ENCODE peak calls at places on chromosome 19, in five cellular contexts. Q is body of pancreas, F is psoas muscle, Z is ascending aorta, M is HCT116. A is an unnamed sample.

GRCh38 chr19:7242601-7243258 is 51.5 kb downstream of the INSR start:
- DNase-seq in Q (no peak), F (no peak), Z (no peak), M (no peak), A (no peak)

GRCh38 chr19:17797397-17798201 is 2.7 kb downstream of the B3GNT3 start:
- DNase-seq in Q (peak), F (no peak), Z (no peak), M (peak), A (no peak)

GRCh38 chr19:13225085-13225484 is 74.9 kb downstream of the IER2 start:
- DNase-seq in Q (no peak), F (no peak), Z (no peak), M (no peak), A (no peak)

GRCh38 chr19:1495051-1495798 is 4.2 kb downstream of the REEP6 start:
- DNase-seq in Q (no peak), F (no peak), Z (no peak), M (no peak), A (no peak)

GRCh38 chr19:15249912-15250634 is 17.8 kb upstream of the EPHX3 start:
- DNase-seq in Q (peak), F (peak), Z (no peak), M (no peak), A (no peak)

GRCh38 chr19:1860133-1860775 is 3.1 kb downstream of the KLF16 start:
- DNase-seq in Q (peak), F (no peak), Z (no peak), M (no peak), A (peak)

GRCh38 chr19:3175761-3176714 is 2.5 kb upstream of the S1PR4 start:
- DNase-seq in Q (peak), F (no peak), Z (no peak), M (peak), A (no peak)

GRCh38 chr19:1069009-1069779 is 2.2 kb downstream of the ARHGAP45 start:
- DNase-seq in Q (peak), F (peak), Z (peak), M (no peak), A (no peak)

GRCh38 chr19:55340144-55340783 is 588 bp downstream of the KMT5C start:
- DNase-seq in Q (peak), F (no peak), Z (no peak), M (no peak), A (no peak)

GRCh38 chr19:43778651-43779050 is 2.1 kb downstream of the KCNN4 start:
- DNase-seq in Q (no peak), F (no peak), Z (no peak), M (no peak), A (no peak)

GRCh38 chr19:13172335-13173128 is 22.3 kb downstream of the IER2 start:
- DNase-seq in Q (peak), F (peak), Z (peak), M (no peak), A (peak)

GRCh38 chr19:1847684-1848398 is 442 bp downstream of the REXO1 start:
- DNase-seq in Q (no peak), F (no peak), Z (no peak), M (no peak), A (no peak)

GRCh38 chr19:13807421-13808021 is 12.3 kb downstream of the ZSWIM4 start:
- DNase-seq in Q (no peak), F (no peak), Z (no peak), M (no peak), A (no peak)

GRCh38 chr19:10339380-10339960 is at the start of gene ICAM3:
- DNase-seq in Q (peak), F (no peak), Z (no peak), M (no peak), A (no peak)

GRCh38 chr19:12546903-12547302 is 4.4 kb downstream of the ZNF564 start:
- DNase-seq in Q (no peak), F (no peak), Z (no peak), M (no peak), A (no peak)

GRCh38 chr19:45070861-45071544 is 5.3 kb downstream of the ZNF296 start:
- DNase-seq in Q (no peak), F (no peak), Z (no peak), M (no peak), A (no peak)

GRCh38 chr19:44657211-44657921 is 13.7 kb downstream of the PVR start:
- DNase-seq in Q (peak), F (peak), Z (no peak), M (no peak), A (no peak)

GRCh38 chr19:13830761-13831481 is 35.7 kb downstream of the ZSWIM4 start:
- DNase-seq in Q (no peak), F (no peak), Z (no peak), M (no peak), A (no peak)

GRCh38 chr19:54470991-54471782 is 1.9 kb downstream of the CDC42EP5 start:
- DNase-seq in Q (peak), F (peak), Z (no peak), M (no peak), A (peak)

GRCh38 chr19:56111601-56112312 is 9.3 kb downstream of the ZNF787 start:
- DNase-seq in Q (peak), F (peak), Z (no peak), M (no peak), A (peak)

GRCh38 chr19:11137542-11138384 is 17.8 kb downstream of the SPC24 start:
- DNase-seq in Q (peak), F (peak), Z (peak), M (no peak), A (peak)

GRCh38 chr19:56369886-56370676 is 23.3 kb downstream of the ZNF582 start:
- DNase-seq in Q (no peak), F (no peak), Z (no peak), M (no peak), A (no peak)

GRCh38 chr19:3367572-3368440 is 1.4 kb downstream of the NFIC start:
- DNase-seq in Q (no peak), F (peak), Z (no peak), M (no peak), A (no peak)

GRCh38 chr19:37973666-37974065 is 66.7 kb downstream of the SIPA1L3 start:
- DNase-seq in Q (no peak), F (no peak), Z (no peak), M (no peak), A (no peak)

GRCh38 chr19:751501-752341 is 809 bp downstream of the MISP start:
- DNase-seq in Q (peak), F (no peak), Z (no peak), M (no peak), A (no peak)

GRCh38 chr19:11821474-11821873 is 7.4 kb downstream of the ZNF440 start:
- DNase-seq in Q (no peak), F (no peak), Z (no peak), M (no peak), A (no peak)

GRCh38 chr19:40691421-40692211 is 1.2 kb upstream of the NUMBL start:
- DNase-seq in Q (peak), F (peak), Z (no peak), M (no peak), A (no peak)

GRCh38 chr19:18633321-18633720 is 3.5 kb upstream of the KLHL26 start:
- DNase-seq in Q (peak), F (no peak), Z (no peak), M (no peak), A (no peak)

GRCh38 chr19:10389863-10390262 is 9.5 kb upstream of the TYK2 start:
- DNase-seq in Q (no peak), F (no peak), Z (no peak), M (no peak), A (no peak)

GRCh38 chr19:45451181-45451849 is 16.5 kb upstream of the FOSB start:
- DNase-seq in Q (peak), F (peak), Z (no peak), M (no peak), A (peak)

GRCh38 chr19:11418518-11419506 is at the start of gene RGL3:
- DNase-seq in Q (peak), F (peak), Z (no peak), M (no peak), A (no peak)

GRCh38 chr19:34432797-34433196 is 4.6 kb downstream of the UBA2 start:
- DNase-seq in Q (no peak), F (no peak), Z (peak), M (no peak), A (no peak)

GRCh38 chr19:4682417-4683200 is 12.5 kb upstream of the MYDGF start:
- DNase-seq in Q (no peak), F (peak), Z (no peak), M (no peak), A (no peak)

GRCh38 chr19:4676955-4677731 is 7.0 kb upstream of the MYDGF start:
- DNase-seq in Q (peak), F (peak), Z (no peak), M (peak), A (no peak)

GRCh38 chr19:4675346-4675745 is 5.2 kb upstream of the MYDGF start:
- DNase-seq in Q (no peak), F (no peak), Z (no peak), M (no peak), A (no peak)

GRCh38 chr19:4678881-4679379 is 8.8 kb upstream of the MYDGF start:
- DNase-seq in Q (no peak), F (peak), Z (no peak), M (peak), A (no peak)

DNA sequence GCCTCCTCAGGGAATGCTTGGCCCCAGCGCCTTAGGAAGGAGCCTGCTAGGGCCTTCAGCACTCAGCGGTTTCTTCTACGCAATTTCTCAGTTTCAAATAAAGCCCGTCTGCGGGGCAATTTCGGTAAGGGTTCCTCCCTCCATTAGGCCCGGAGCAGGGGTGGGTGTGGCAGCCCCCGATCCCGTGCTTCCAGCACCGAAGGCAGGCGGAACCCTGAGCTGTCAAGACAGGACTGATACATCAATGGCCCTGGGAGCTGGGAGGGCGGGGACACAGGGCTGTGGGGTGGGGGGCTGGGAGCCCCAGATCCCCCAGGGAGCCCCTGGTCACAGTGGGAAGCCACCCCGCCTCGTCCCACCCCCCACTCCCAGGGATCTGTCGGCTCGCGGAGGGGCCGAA is 9.3 kb upstream of the MYDGF start:
- DNase-seq in Q (no peak), F (no peak), Z (no peak), M (no peak), A (no peak)
- H3K27ac ChIP-seq in Q (no peak), F (peak), Z (no peak), M (peak), A (no peak)

GRCh38 chr19:29501816-29502580 is 23.8 kb upstream of the VSTM2B start:
- DNase-seq in Q (no peak), F (no peak), Z (no peak), M (no peak), A (no peak)
- H3K27ac ChIP-seq in Q (no peak), F (no peak), Z (no peak), M (no peak), A (peak)

GRCh38 chr19:47601180-47601904 is 7.6 kb upstream of the BICRA start:
- DNase-seq in Q (peak), F (no peak), Z (no peak), M (no peak), A (no peak)
- H3K27ac ChIP-seq in Q (no peak), F (peak), Z (peak), M (peak), A (no peak)

DNA sequence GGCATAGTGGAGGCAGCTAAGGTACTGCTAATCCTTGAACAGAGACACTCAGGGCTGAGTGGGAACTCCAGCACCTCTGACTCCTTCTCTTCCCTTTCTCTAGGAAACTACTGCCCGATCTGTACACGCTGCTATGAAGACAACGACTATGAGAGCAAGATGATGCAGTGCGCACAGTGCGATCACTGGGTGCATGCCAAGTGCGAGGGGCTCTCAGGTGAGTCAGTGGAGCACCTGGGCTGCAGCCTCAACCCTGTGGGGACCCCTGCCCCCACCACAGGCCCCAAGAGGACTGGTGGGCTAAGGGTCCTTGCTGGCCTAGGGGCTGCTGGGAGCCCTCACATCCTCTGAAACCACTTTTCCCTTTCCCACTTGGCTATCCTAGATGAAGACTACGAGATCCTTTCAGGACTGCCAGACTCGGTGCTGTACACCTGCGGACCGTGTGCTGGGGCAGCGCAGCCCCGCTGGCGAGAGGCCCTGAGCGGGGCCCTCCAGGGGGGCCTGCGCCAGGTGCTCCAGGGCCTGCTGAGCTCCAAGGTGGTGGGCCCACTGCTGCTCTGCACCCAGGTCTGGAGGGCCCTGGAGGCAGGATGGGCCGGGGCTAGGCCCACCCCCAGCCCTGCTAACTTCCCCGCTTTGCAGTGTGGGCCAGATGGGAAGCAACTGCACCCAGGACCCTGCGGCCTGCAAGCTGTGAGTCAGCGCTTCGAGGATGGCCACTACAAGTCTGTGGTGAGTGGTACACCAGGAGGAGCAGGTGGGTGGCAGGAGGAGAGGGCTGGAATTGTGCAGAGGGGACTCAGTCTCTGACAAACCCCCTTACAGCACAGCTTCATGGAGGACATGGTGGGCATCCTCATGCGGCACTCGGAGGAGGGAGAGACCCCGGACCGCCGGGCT is 9.5 kb downstream of the KMT2B start:
- DNase-seq in Q (no peak), F (no peak), Z (no peak), M (no peak), A (no peak)
- H3K27ac ChIP-seq in Q (no peak), F (no peak), Z (no peak), M (no peak), A (no peak)

GRCh38 chr19:8512115-8512967 is 1.6 kb downstream of the ZNF414 start:
- DNase-seq in Q (no peak), F (no peak), Z (no peak), M (peak), A (no peak)
- H3K27ac ChIP-seq in Q (no peak), F (peak), Z (peak), M (peak), A (no peak)

GRCh38 chr19:48746738-48747575 is at the start of gene IZUMO1:
- DNase-seq in Q (peak), F (peak), Z (peak), M (peak), A (peak)
- H3K27ac ChIP-seq in Q (peak), F (peak), Z (peak), M (peak), A (peak)

GRCh38 chr19:48676487-48676886 is 3.7 kb upstream of the NTN5 start:
- DNase-seq in Q (no peak), F (no peak), Z (no peak), M (no peak), A (no peak)
- H3K27ac ChIP-seq in Q (no peak), F (no peak), Z (no peak), M (no peak), A (no peak)

GRCh38 chr19:16456652-16457194 is 15.0 kb downstream of the EPS15L1 start:
- DNase-seq in Q (no peak), F (no peak), Z (no peak), M (no peak), A (no peak)
- H3K27ac ChIP-seq in Q (no peak), F (peak), Z (peak), M (no peak), A (peak)

A was measured in caudate nucleus.